ENCODE peak calls at places on chromosomes 12 and 14, in nine cellular contexts. X is spleen, Q is psoas muscle, U is HL-60, S is gastrocnemius medialis, J is aorta, I is keratinocyte, L is IMR-90, A is PC-3. B is an unnamed sample.

GRCh38 chr14:70972107-70972976 is 65.1 kb downstream of the PCNX1 start:
- DNase-seq in A (peak), U (peak), S (peak), X (peak), I (peak), Q (peak), J (peak), L (peak), B (peak)

GRCh38 chr14:39781466-39781865 is 349.2 kb upstream of the FBXO33 start:
- DNase-seq in Q (no peak), I (no peak), U (no peak), J (no peak), A (no peak), X (no peak), L (no peak), S (no peak), B (no peak)

GRCh38 chr14:102948698-102949061 is 26.2 kb downstream of the AMN start:
- DNase-seq in S (no peak), J (peak), X (no peak), A (no peak), Q (no peak), U (peak), I (no peak), L (no peak), B (no peak)

GRCh38 chr12:112792306-112792705 is 758 bp downstream of the RPH3A start:
- DNase-seq in L (no peak), X (no peak), J (no peak), A (no peak), Q (no peak), I (no peak), S (no peak), U (no peak), B (no peak)

GRCh38 chr12:106919910-106920544 is 35.7 kb upstream of the TMEM263 start:
- DNase-seq in S (no peak), L (peak), I (no peak), J (no peak), X (no peak), A (peak), Q (no peak), U (no peak), B (peak)

GRCh38 chr12:674272-674781 is 11.1 kb upstream of the NINJ2 start:
- DNase-seq in Q (no peak), U (peak), I (no peak), J (no peak), X (no peak), L (peak), S (no peak), A (peak), B (peak)

GRCh38 chr12:42568952-42569916 is 20.3 kb downstream of the PRICKLE1 start:
- DNase-seq in J (no peak), U (peak), S (no peak), A (peak), L (peak), Q (no peak), X (no peak), I (no peak), B (peak)

GRCh38 chr14:73722581-73722980 is 8.4 kb upstream of the PNMA1 start:
- DNase-seq in A (peak), I (no peak), L (no peak), Q (no peak), S (no peak), J (no peak), X (no peak), U (no peak), B (no peak)

GRCh38 chr14:100882991-100883788 is 20.3 kb downstream of the RTL1 start:
- DNase-seq in J (peak), U (no peak), I (no peak), Q (peak), X (peak), A (no peak), S (no peak), L (no peak), B (no peak)

GRCh38 chr12:46998811-46999368 is 80.5 kb upstream of the PCED1B start:
- DNase-seq in L (peak), X (no peak), Q (no peak), J (no peak), A (peak), U (no peak), S (no peak), I (no peak), B (no peak)

GRCh38 chr12:131235871-131236271 is 282.2 kb downstream of the ADGRD1 start:
- DNase-seq in U (no peak), S (no peak), I (no peak), X (peak), L (no peak), A (no peak), Q (no peak), J (no peak), B (no peak)

GRCh38 chr14:38500125-38500524 is 244.2 kb upstream of the CLEC14A start:
- DNase-seq in L (peak), Q (no peak), X (no peak), U (no peak), J (no peak), I (no peak), S (no peak), A (no peak), B (no peak)

GRCh38 chr12:69442894-69443293 is 27.3 kb upstream of the FRS2 start:
- DNase-seq in U (no peak), A (peak), X (no peak), I (no peak), J (no peak), L (peak), S (no peak), Q (no peak), B (no peak)

DNA sequence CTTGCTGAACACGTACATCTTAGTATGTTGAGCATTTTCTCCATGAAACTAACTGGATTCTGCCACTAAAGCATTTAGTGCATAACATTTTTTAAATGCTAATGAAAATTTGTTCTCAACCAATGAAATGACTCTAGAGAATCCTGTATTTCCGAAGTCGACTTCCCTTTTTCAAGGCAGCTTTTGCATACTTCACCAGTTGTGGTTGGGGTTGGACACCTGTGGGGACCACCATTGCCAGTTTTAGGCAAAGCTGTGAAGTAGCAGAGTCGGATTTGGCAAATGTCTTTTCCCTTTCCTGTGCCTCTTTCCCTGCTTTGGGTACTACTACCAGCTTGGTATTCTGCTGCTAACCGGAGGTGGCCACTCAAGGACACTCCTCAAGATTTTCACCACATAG is 349.2 kb downstream of the BCAT1 start:
- DNase-seq in I (no peak), L (no peak), Q (no peak), J (no peak), S (no peak), U (no peak), X (no peak), A (no peak), B (no peak)
- H3K27ac ChIP-seq in I (no peak), L (no peak), Q (no peak), J (no peak), S (no peak), U (no peak), X (no peak), A (no peak), B (no peak)

GRCh38 chr12:64634508-64635092 is 24.3 kb downstream of the RASSF3 start:
- DNase-seq in S (no peak), Q (no peak), X (no peak), I (no peak), J (no peak), U (no peak), L (no peak), A (no peak), B (no peak)
- H3K27ac ChIP-seq in S (no peak), Q (no peak), X (no peak), I (no peak), J (peak), U (no peak), L (peak), A (peak), B (peak)

GRCh38 chr14:68399971-68400370 is 392.9 kb downstream of the ZFP36L1 start:
- DNase-seq in L (no peak), X (no peak), U (no peak), A (no peak), I (no peak), J (no peak), Q (no peak), S (no peak), B (no peak)
- H3K27ac ChIP-seq in L (no peak), X (no peak), U (no peak), A (no peak), I (no peak), J (no peak), Q (no peak), S (no peak), B (no peak)

GRCh38 chr14:36181417-36181816 is 4.9 kb upstream of the PTCSC3 start:
- DNase-seq in J (no peak), I (no peak), S (no peak), X (no peak), U (peak), A (no peak), Q (no peak), L (no peak), B (no peak)

GRCh38 chr14:36173161-36173560 is 3.4 kb downstream of the PTCSC3 start:
- DNase-seq in Q (no peak), X (no peak), U (no peak), A (no peak), S (no peak), J (no peak), I (no peak), L (no peak), B (no peak)

GRCh38 chr14:36177489-36177888 is 967 bp upstream of the PTCSC3 start:
- DNase-seq in I (no peak), A (no peak), S (no peak), X (no peak), L (no peak), Q (no peak), U (no peak), J (no peak), B (no peak)

GRCh38 chr14:36174767-36175424 is 1.6 kb downstream of the PTCSC3 start:
- DNase-seq in A (no peak), U (peak), L (no peak), J (no peak), Q (no peak), S (no peak), X (no peak), I (no peak), B (no peak)

GRCh38 chr14:36176524-36176923 is at the start of gene PTCSC3:
- DNase-seq in I (no peak), Q (no peak), U (no peak), J (no peak), S (no peak), L (no peak), X (no peak), A (no peak), B (no peak)
- H3K27ac ChIP-seq in I (no peak), Q (no peak), U (no peak), J (no peak), S (no peak), L (no peak), X (no peak), A (no peak), B (no peak)

DNA sequence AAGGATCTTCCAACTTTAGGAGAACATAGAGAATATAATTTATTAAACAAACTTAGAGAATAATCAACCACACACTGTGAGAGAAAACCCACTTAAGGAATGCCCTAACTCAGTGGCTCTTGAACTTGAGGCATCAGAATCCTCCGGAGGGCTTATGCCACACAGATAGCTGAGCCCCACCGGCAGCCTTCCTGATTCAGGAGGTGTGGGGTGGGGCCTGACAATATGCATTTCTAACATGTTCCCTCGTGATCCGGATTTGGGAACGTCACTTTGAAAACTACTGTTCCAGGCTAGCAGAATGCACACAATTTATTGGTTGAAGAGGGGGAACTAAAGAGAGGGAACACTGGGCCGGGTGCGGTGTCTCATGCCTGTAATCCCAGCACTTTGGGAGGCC is 2.0 kb upstream of the SOAT2 start:
- DNase-seq in A (no peak), Q (no peak), S (no peak), I (no peak), X (no peak), U (no peak), J (no peak), L (no peak), B (no peak)
- H3K27ac ChIP-seq in A (no peak), Q (no peak), S (no peak), I (no peak), X (no peak), U (no peak), J (no peak), L (no peak), B (no peak)

GRCh38 chr12:53728206-53728605 is 954 bp upstream of the CALCOCO1 start:
- DNase-seq in L (no peak), A (no peak), J (no peak), X (no peak), U (no peak), Q (no peak), S (no peak), I (no peak), B (no peak)
- H3K27ac ChIP-seq in L (no peak), A (no peak), J (peak), X (peak), U (no peak), Q (peak), S (peak), I (no peak), B (peak)

GRCh38 chr12:9065607-9065856 is 50.2 kb downstream of the A2M start:
- DNase-seq in X (no peak), I (no peak), A (no peak), J (no peak), Q (no peak), U (no peak), S (no peak), L (no peak), B (no peak)
- H3K27ac ChIP-seq in X (peak), I (no peak), A (no peak), J (no peak), Q (peak), U (no peak), S (peak), L (no peak), B (no peak)

GRCh38 chr14:82635931-82636330 is 1102.3 kb upstream of the SEL1L start:
- DNase-seq in I (no peak), J (no peak), L (no peak), U (no peak), S (no peak), A (no peak), Q (no peak), X (no peak), B (no peak)
- H3K27ac ChIP-seq in I (no peak), J (no peak), L (no peak), U (no peak), S (no peak), A (no peak), Q (no peak), X (no peak), B (no peak)

DNA sequence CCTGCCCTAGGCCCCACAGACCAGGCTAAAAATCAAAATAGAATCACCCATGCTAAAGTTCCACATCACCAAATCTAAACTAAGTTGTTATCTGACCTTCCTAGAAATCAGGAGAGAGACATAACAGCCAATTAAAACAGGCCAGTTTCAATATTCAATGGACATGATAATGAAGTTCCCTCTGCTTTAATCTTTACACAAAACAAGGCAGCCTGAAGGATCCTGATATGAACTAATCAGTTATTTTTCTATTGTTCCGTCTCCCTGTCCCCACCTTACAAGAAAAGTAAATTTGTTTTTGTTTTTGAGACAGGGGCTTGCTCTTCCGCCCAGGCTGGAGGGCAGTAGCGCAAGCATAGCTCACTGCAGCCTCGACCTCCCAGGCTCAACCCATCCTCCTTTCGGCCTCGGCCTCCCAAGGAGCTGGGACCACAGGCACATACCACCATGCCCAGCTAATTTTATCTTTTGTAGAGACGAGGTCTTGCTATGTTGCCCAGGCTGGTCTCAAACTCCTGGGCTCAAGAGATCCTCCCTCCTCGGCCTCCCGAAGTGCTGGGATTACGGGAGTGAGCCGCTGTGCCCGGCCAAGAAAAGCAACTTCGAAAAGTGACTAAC is 5.4 kb upstream of the CEBPE start:
- DNase-seq in S (no peak), I (no peak), L (no peak), A (no peak), Q (no peak), X (no peak), J (no peak), U (no peak), B (no peak)
- H3K27ac ChIP-seq in S (peak), I (no peak), L (no peak), A (no peak), Q (no peak), X (no peak), J (peak), U (no peak), B (no peak)

DNA sequence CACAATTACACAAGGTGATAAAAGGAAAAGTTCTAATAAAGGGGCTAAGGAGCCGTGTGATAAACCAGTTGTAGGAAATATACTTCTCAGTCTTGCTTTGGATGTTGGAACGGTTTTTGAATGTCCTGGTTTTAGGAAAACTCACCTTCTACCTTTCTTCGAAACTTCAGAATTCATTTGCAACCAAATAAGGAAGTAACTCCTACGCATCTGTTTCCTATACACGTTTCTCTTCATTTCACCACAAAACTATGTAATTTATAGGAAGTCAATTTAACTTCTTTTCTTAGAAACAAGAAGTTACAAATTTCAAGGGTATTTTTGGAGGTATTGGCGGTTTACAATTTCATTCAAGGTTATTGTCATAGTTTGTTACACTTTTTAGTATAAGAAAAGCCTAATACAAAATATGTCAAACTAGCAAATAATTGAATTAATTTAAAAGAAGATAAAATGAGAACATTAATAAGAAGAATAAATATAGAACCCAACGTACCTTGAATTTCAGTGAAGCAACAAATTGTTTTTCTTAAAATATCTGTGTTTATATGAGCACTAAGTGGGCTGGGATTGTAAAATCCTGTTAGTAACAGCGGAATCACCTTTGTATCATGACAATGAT is 33.2 kb upstream of the CD69 start:
- DNase-seq in L (no peak), U (peak), I (no peak), X (no peak), Q (no peak), S (no peak), A (no peak), J (no peak), B (no peak)
- H3K27ac ChIP-seq in L (no peak), U (peak), I (no peak), X (peak), Q (no peak), S (no peak), A (peak), J (no peak), B (no peak)